ENCODE peak calls at places on chromosome 14, in five cellular contexts. M is upper lobe of left lung, F is HCT116, B is lung, K is left ventricle myocardium inferior. D is an unnamed sample. For H3K4me1, the result is how much of the 10 kb centered on the place peaks cover.

GRCh38 chr14:36096090-36096489 is 80.4 kb downstream of the PTCSC3 start:
- DNase-seq in K (no peak), F (no peak), M (no peak), B (no peak), D (no peak)

GRCh38 chr14:61581340-61581739 is 114.0 kb upstream of the HIF1A start:
- DNase-seq in B (no peak), K (no peak), F (no peak), M (no peak), D (no peak)

GRCh38 chr14:32694795-32695449 is 243.8 kb upstream of the NPAS3 start:
- DNase-seq in K (no peak), F (no peak), M (no peak), B (no peak), D (no peak)

GRCh38 chr14:71231521-71232393 is 324.5 kb downstream of the PCNX1 start:
- DNase-seq in F (no peak), B (no peak), M (peak), K (no peak), D (no peak)

GRCh38 chr14:92309968-92310367 is 13.0 kb upstream of the SLC24A4 start:
- DNase-seq in M (no peak), K (no peak), B (no peak), F (no peak), D (no peak)

GRCh38 chr14:21933681-21934080 is 260.1 kb upstream of the OR4E1 start:
- DNase-seq in M (no peak), F (no peak), B (no peak), K (no peak), D (no peak)

GRCh38 chr14:105411017-105411941 is 8.3 kb upstream of the MTA1 start:
- DNase-seq in M (peak), B (no peak), F (no peak), K (peak), D (peak)

GRCh38 chr14:92678766-92679165 is 69.7 kb downstream of the LGMN start:
- DNase-seq in K (no peak), F (no peak), B (no peak), M (no peak), D (no peak)

GRCh38 chr14:26859483-26859882 is 261.6 kb upstream of the NOVA1 start:
- DNase-seq in K (no peak), M (no peak), F (no peak), B (no peak), D (no peak)

GRCh38 chr14:73239463-73240241 is 2.3 kb downstream of the PAPLN start:
- DNase-seq in F (no peak), M (peak), B (no peak), K (peak), D (peak)

GRCh38 chr14:61668267-61668666 is 27.0 kb upstream of the HIF1A start:
- DNase-seq in F (no peak), M (no peak), K (no peak), B (no peak), D (no peak)

GRCh38 chr14:33455998-33456397 is 494.9 kb downstream of the EGLN3 start:
- DNase-seq in F (no peak), B (no peak), K (no peak), M (no peak), D (no peak)

GRCh38 chr14:23093993-23094665 is 807 bp downstream of the ACIN1 start:
- DNase-seq in K (no peak), F (no peak), B (no peak), M (no peak), D (no peak)

GRCh38 chr14:58238252-58239247 is 6.1 kb upstream of the PSMA3 start:
- DNase-seq in F (no peak), B (no peak), K (no peak), M (no peak), D (peak)

GRCh38 chr14:77031680-77032482 is 3.4 kb upstream of the IRF2BPL start:
- DNase-seq in K (no peak), B (no peak), M (no peak), F (no peak), D (no peak)

GRCh38 chr14:101289911-101290310 is 271.4 kb upstream of the DIO3 start:
- DNase-seq in M (no peak), K (no peak), B (no peak), F (no peak), D (no peak)

GRCh38 chr14:24880689-24881088 is 169.3 kb downstream of the STXBP6 start:
- DNase-seq in F (no peak), B (no peak), M (no peak), K (no peak), D (no peak)

GRCh38 chr14:90593254-90594040 is 196.6 kb downstream of the CALM1 start:
- DNase-seq in K (no peak), M (peak), F (no peak), B (no peak), D (no peak)

DNA sequence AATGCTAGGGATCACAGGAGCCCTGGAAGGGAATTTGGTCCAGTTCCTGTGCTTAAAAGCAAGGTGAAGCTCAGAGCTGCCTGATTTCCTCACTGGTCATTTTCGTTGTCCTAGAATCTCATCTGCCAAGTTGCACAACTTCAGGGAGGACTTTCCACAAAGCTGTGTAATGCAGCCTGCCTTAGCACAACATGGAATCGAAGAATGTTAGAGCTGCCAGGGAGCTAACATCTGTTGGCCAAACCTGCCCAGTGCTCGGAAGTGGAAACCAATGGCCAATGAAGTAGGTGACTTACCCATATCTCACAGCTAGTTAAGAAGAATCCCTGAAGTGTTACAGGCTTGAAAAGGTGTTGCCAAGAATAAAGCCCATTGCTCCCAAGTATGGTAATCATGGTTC is 79.9 kb upstream of the SSTR1 start:
- DNase-seq in B (no peak), F (no peak), K (no peak), M (no peak), D (no peak)
- TF ChIP-seq CTCF in B (no peak), F (no peak), K (no peak), M (no peak), D (no peak)

GRCh38 chr14:99562848-99563748 is 40.9 kb downstream of the CCDC85C start:
- DNase-seq in F (no peak), K (peak), B (peak), M (peak), D (peak)
- H3K4me1 ChIP-seq in F (under half), K (half or more), B (under half), M (half or more), D (under half)

GRCh38 chr14:96357216-96357615 is 5.9 kb downstream of the ATG2B start:
- DNase-seq in M (no peak), K (no peak), B (no peak), F (no peak), D (no peak)
- TF ChIP-seq CTCF in M (no peak), K (peak), B (no peak), F (no peak), D (no peak)

GRCh38 chr14:68952544-68953535 is 26.3 kb downstream of the ACTN1 start:
- DNase-seq in K (peak), M (no peak), B (no peak), F (no peak), D (no peak)

GRCh38 chr14:68956728-68957127 is 22.4 kb downstream of the ACTN1 start:
- DNase-seq in M (no peak), F (no peak), K (no peak), B (no peak), D (no peak)

GRCh38 chr14:68958553-68958952 is 20.5 kb downstream of the ACTN1 start:
- DNase-seq in K (no peak), F (no peak), B (no peak), M (no peak), D (no peak)

GRCh38 chr14:68957688-68958248 is 21.3 kb downstream of the ACTN1 start:
- DNase-seq in B (no peak), M (no peak), F (no peak), K (no peak), D (no peak)

GRCh38 chr14:68955164-68955921 is 23.8 kb downstream of the ACTN1 start:
- DNase-seq in F (no peak), K (no peak), B (no peak), M (no peak), D (peak)
- H3K4me1 ChIP-seq in F (half or more), K (half or more), B (half or more), M (half or more), D (half or more)

GRCh38 chr14:102878174-102878969 is 44.1 kb upstream of the AMN start:
- DNase-seq in K (no peak), B (no peak), F (no peak), M (peak), D (peak)
- TF ChIP-seq CTCF in K (no peak), B (no peak), F (no peak), M (no peak), D (no peak)

DNA sequence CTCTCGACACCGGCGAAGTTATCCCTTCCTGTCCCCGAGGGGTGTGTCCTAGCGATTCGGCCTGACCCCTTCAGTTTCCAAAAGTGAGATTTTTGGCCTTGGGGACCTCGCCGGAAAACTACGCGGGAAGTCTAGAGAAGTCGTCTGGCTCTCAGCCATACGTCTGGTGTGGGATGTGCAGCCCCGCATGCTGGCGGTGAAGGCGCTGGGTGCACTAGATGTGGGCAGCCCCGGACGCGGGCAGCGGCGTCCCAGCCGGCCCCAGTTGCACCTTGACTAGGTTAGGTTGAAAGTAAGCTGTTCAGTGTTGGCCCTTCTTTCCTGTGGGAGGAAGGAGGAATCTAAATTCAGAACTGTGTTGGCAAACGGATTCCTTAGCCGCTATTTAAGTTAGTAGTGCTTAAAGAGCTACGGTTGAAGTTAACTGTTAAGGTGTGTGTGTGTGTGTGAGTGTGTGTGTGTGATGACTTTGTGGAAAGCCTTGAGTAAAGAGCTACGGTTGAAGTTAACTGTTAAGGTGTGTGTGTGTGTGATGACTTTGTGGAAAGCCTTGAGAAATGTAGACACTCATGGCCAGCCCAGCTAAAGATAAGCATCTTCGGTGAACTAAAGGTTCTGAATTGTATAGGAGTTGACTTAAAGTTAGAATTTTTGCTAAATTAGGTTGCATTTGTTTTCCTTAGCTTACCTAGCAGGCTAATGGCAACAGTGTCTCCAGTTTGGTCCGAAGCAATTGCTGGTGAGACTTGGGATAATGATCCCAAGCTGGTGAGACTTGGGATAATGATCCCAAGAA is 1.2 kb downstream of the KTN1 start:
- DNase-seq in F (no peak), K (peak), B (peak), M (peak), D (peak)
- H3K4me1 ChIP-seq in F (half or more), K (half or more), B (under half), M (under half), D (under half)